ENCODE peak calls at places on chromosomes 1 and 21, in five cellular contexts. T, J, F, V and P are unnamed samples.

GRCh38 chr1:6378096-6378746 is 15.3 kb downstream of the ACOT7 start:
- DNase-seq in T (no peak), J (no peak), F (peak; percentile 88), V (no peak), P (no peak)

GRCh38 chr1:61183471-61184034 is 101.2 kb downstream of the NFIA start:
- DNase-seq in T (peak; percentile 58), J (peak; percentile 17), F (no peak), V (no peak), P (peak; percentile 91)

GRCh38 chr1:2378441-2378851 is 12.9 kb downstream of the MORN1 start:
- DNase-seq in T (no peak), J (no peak), F (no peak), V (no peak), P (no peak)

GRCh38 chr21:33278736-33279135 is 12.6 kb downstream of the IL10RB start:
- DNase-seq in T (no peak), J (peak; percentile 22), F (no peak), V (no peak), P (no peak)

GRCh38 chr1:46406881-46407608 is 12.9 kb downstream of the FAAH start:
- DNase-seq in T (no peak), J (no peak), F (peak; percentile 37), V (no peak), P (no peak)

GRCh38 chr1:223628233-223628632 is 37.3 kb downstream of the CAPN8 start:
- DNase-seq in T (no peak), J (peak; percentile 21), F (peak; percentile 59), V (peak; percentile 51), P (no peak)

GRCh38 chr1:40646385-40646784 is 19.1 kb downstream of the RIMS3 start:
- DNase-seq in T (no peak), J (peak; percentile 55), F (no peak), V (no peak), P (no peak)

GRCh38 chr1:94240822-94241221 is 3.4 kb upstream of the ARHGAP29 start:
- DNase-seq in T (no peak), J (no peak), F (peak; percentile 30), V (no peak), P (no peak)

GRCh38 chr21:23026878-23027277 is 2028.7 kb downstream of the NCAM2 start:
- DNase-seq in T (no peak), J (no peak), F (no peak), V (no peak), P (no peak)

GRCh38 chr1:225449261-225449660 is 21.4 kb upstream of the LBR start:
- DNase-seq in T (no peak), J (peak; percentile 98), F (no peak), V (no peak), P (no peak)

GRCh38 chr21:25836396-25836795 is 101.6 kb downstream of the GABPA start:
- DNase-seq in T (no peak), J (no peak), F (no peak), V (no peak), P (no peak)

GRCh38 chr1:18112611-18113010 is 5.0 kb downstream of the IGSF21 start:
- DNase-seq in T (no peak), J (no peak), F (no peak), V (no peak), P (no peak)

GRCh38 chr21:41759214-41759840 is 7.5 kb downstream of the RIPK4 start:
- DNase-seq in T (no peak), J (peak; percentile 39), F (no peak), V (no peak), P (no peak)

GRCh38 chr1:54864460-54865208 is 22.4 kb downstream of the DHCR24 start:
- DNase-seq in T (no peak), J (no peak), F (no peak), V (no peak), P (no peak)

GRCh38 chr1:11648732-11649158 is 5.5 kb downstream of the FBXO2 start:
- DNase-seq in T (no peak), J (peak; percentile 22), F (no peak), V (no peak), P (no peak)

GRCh38 chr1:18573170-18573569 is 57.5 kb upstream of the PAX7 start:
- DNase-seq in T (no peak), J (no peak), F (no peak), V (no peak), P (no peak)

GRCh38 chr1:171191992-171192391 is 6.9 kb downstream of the FMO2 start:
- DNase-seq in T (no peak), J (no peak), F (no peak), V (no peak), P (no peak)

GRCh38 chr1:156148236-156148635 is 5.1 kb upstream of the SEMA4A start:
- DNase-seq in T (no peak), J (no peak), F (no peak), V (peak; percentile 84), P (no peak)

GRCh38 chr1:208405014-208405413 is 160.8 kb upstream of the PLXNA2 start:
- DNase-seq in T (no peak), J (no peak), F (no peak), V (no peak), P (no peak)

DNA sequence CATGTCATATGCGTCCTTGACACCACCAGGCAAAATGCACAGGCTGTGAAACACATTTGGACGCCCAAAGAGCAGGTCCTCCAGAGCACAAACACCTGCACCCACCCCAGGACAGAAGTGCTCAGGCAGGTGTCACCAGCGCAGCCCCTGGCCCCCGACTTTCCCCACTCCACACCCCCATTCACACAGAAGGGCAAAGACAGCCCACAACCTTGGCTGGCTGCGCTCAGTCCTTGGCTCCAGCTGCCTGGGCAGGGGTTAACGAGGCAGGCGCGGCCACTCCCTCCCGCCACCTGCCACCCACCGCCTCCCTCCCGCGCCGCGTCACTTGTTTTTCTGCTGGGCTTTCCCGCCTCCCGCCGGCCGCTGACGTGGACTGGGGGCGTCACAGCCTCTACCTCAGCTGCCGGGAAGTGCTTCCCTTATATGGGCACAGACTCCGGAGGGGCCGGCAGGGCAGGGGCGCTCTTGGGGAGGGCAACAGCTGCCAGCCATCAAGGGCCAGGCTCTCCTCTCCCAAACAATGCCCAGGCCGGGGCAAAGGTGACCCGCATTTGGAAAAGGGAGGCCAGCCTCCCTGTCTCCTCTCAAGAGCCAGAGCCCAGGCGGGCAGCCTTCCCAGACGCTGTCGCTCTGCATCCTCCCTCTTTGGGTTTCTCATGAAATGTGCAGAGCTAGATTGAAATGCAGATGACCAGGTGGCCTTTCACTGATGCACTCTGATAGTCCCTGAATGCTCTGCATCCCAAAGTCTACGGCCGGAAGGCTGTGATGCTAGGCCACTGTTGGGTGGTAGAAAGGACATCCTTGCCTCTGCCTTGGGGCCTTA is 14.8 kb upstream of the BTG2 start:
- DNase-seq in T (peak; percentile 98), J (peak; percentile 70), F (peak; percentile 100), V (peak; percentile 96), P (no peak)
- TF ChIP-seq CTCF in T (no peak), J (no peak), F (no peak), V (no peak), P (no peak)

DNA sequence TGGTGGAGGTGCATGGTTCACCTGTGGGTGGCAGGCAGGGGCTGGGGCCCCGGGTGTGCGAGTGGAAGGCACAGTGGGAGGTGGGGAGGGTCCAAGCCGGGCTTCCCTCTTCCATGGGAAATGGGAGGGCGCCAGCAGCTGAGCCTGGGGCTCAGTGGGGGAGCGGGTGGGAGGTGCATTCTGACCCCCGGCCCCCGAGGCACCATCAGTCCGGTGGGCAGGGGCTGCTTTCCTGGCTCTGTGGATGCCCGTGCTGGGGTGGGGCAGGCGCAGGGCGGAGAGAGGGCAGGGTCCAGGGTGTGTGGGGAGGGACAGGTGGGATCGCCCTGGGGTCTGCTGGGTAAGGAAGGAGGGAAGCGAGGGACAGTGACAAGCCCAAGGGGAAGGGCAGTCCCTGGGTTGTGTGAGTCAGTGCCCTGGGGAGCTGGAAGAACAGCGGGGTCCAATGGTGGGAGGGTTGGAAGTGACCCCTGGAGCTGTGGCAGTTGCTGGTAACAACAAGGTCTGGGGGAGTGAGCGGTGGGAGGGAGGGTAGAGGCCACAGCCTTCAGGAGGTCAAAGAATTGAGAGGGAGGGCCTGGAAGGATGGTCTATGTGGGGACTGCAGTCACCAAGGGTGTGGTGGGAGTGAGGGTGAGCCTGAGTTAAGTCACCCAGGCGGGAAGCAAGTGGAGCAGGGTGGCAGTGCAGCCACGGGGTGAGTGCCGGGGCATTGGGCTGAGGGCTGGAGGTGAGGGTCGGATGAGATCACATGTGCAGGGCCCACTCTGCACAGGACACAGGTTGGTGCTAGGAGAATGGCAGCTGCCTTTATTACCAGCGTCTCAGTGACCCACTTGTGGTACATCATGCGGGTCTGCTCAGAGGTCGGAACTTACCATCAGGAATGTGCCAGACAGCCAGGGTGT is 29.6 kb downstream of the LHX4 start:
- DNase-seq in T (no peak), J (no peak), F (no peak), V (no peak), P (no peak)
- TF ChIP-seq CTCF in T (no peak), J (no peak), F (peak; percentile 37), V (no peak), P (no peak)

GRCh38 chr1:22285545-22286396 is 142.9 kb upstream of the WNT4 start:
- DNase-seq in T (peak; percentile 48), J (no peak), F (no peak), V (no peak), P (no peak)
- TF ChIP-seq CTCF in T (no peak), J (no peak), F (no peak), V (no peak), P (no peak)

GRCh38 chr1:183470147-183470960 is 1.9 kb upstream of the SMG7 start:
- DNase-seq in T (peak; percentile 70), J (peak; percentile 56), F (peak; percentile 88), V (peak; percentile 93), P (no peak)
- TF ChIP-seq CTCF in T (peak; percentile 22), J (peak; percentile 48), F (peak; percentile 43), V (peak; percentile 52), P (peak; percentile 70)

GRCh38 chr1:235160395-235160964 is 570 bp downstream of the RBM34 start:
- DNase-seq in T (no peak), J (peak; percentile 67), F (no peak), V (peak; percentile 78), P (no peak)
- TF ChIP-seq CTCF in T (no peak), J (no peak), F (no peak), V (no peak), P (no peak)

GRCh38 chr1:67552336-67552759 is 122.1 kb upstream of the SERBP1 start:
- DNase-seq in T (no peak), J (peak; percentile 52), F (no peak), V (no peak), P (no peak)
- TF ChIP-seq CTCF in T (no peak), J (no peak), F (peak; percentile 26), V (no peak), P (no peak)